ENCODE peak calls at places on chromosomes 6 and 20, in six cellular contexts. G is T-helper 2 cell, R is fibroblast of lung, N is DMS153, E is lower leg skin, I is germinal center. S is an unnamed sample.

GRCh38 chr6:152529364-152529763 is 107.8 kb downstream of the SYNE1 start:
- DNase-seq in N (no peak), R (no peak), G (no peak), E (no peak), I (no peak), S (no peak)

GRCh38 chr6:54891536-54891935 is 45.0 kb downstream of the FAM83B start:
- DNase-seq in R (no peak), E (no peak), I (no peak), G (no peak), N (no peak), S (no peak)

GRCh38 chr6:26743157-26743821 is 83.7 kb upstream of the ZNF322 start:
- DNase-seq in G (no peak), E (no peak), R (peak; percentile 85), N (no peak), I (no peak), S (no peak)

GRCh38 chr20:64245746-64246595 is 9.6 kb upstream of the PCMTD2 start:
- DNase-seq in N (no peak), G (no peak), R (no peak), I (no peak), E (peak; percentile 52), S (no peak)

GRCh38 chr6:149026530-149026942 is 279.7 kb downstream of the UST start:
- DNase-seq in E (no peak), R (peak; percentile 91), I (no peak), N (peak; percentile 29), G (no peak), S (peak; percentile 74)

GRCh38 chr6:16168858-16169257 is 40.0 kb downstream of the MYLIP start:
- DNase-seq in I (no peak), E (no peak), G (no peak), N (peak; percentile 25), R (peak; percentile 24), S (peak; percentile 48)

GRCh38 chr20:3786126-3786484 is 435 bp downstream of the CENPB start:
- DNase-seq in G (no peak), I (no peak), N (no peak), E (peak; percentile 91), R (peak; percentile 69), S (no peak)

GRCh38 chr6:89372506-89372901 is 20.0 kb upstream of the UBE2J1 start:
- DNase-seq in I (no peak), R (no peak), E (no peak), N (no peak), G (no peak), S (peak; percentile 54)

GRCh38 chr20:22686097-22686496 is 101.7 kb upstream of the FOXA2 start:
- DNase-seq in I (no peak), G (no peak), E (peak; percentile 81), R (peak; percentile 35), N (peak; percentile 84), S (no peak)

GRCh38 chr20:33410081-33410742 is 8.9 kb upstream of the CDK5RAP1 start:
- DNase-seq in G (no peak), N (no peak), I (no peak), R (no peak), E (no peak), S (no peak)

GRCh38 chr6:134577998-134578397 is 260.1 kb upstream of the SGK1 start:
- DNase-seq in E (no peak), G (no peak), R (peak; percentile 25), I (no peak), N (peak; percentile 36), S (no peak)

GRCh38 chr6:124132256-124132655 is 328.6 kb downstream of the NKAIN2 start:
- DNase-seq in N (peak; percentile 27), G (no peak), E (no peak), R (peak; percentile 3), I (no peak), S (no peak)

GRCh38 chr20:48682529-48683385 is 145.0 kb downstream of the PREX1 start:
- DNase-seq in I (no peak), E (no peak), G (no peak), R (peak; percentile 94), N (peak; percentile 92), S (no peak)

GRCh38 chr20:59560588-59561227 is 43.6 kb upstream of the PHACTR3 start:
- DNase-seq in I (peak; percentile 39), R (no peak), N (no peak), G (no peak), E (no peak), S (peak; percentile 20)

GRCh38 chr6:29504961-29505360 is 17.2 kb upstream of the MAS1L start:
- DNase-seq in I (no peak), N (no peak), R (no peak), E (no peak), G (no peak), S (no peak)

GRCh38 chr6:162621246-162621645 is 106.3 kb downstream of the PRKN start:
- DNase-seq in E (no peak), I (no peak), G (no peak), R (peak; percentile 78), N (no peak), S (no peak)

GRCh38 chr20:4998160-4998651 is 3.1 kb downstream of the SLC23A2 start:
- DNase-seq in E (no peak), N (no peak), I (peak; percentile 55), G (no peak), R (no peak), S (peak; percentile 58)

GRCh38 chr20:31968299-31969126 is 562 bp downstream of the XKR7 start:
- DNase-seq in R (peak; percentile 54), I (peak; percentile 91), E (peak; percentile 89), N (no peak), G (peak; percentile 65), S (peak; percentile 74)

GRCh38 chr20:1875169-1875554 is 20.0 kb upstream of the SIRPA start:
- DNase-seq in N (no peak), I (no peak), R (no peak), G (no peak), E (no peak), S (no peak)

GRCh38 chr20:17761612-17762011 is 61.8 kb downstream of the BANF2 start:
- DNase-seq in N (no peak), G (no peak), E (no peak), R (no peak), I (peak; percentile 16), S (peak; percentile 28)

S was measured in OCI-LY7.